ENCODE peak calls at places on chromosomes 5 and 9, in six cellular contexts. O, J, K, I, V and S are unnamed samples.

GRCh38 chr5:59813761-59814562 is 79.6 kb downstream of the PDE4D start:
- DNase-seq in I (peak), V (no peak), O (peak), K (peak), J (peak), S (peak)

GRCh38 chr9:102124465-102124864 is 386.0 kb upstream of the GRIN3A start:
- DNase-seq in I (no peak), J (no peak), K (no peak), O (no peak), V (no peak), S (no peak)

GRCh38 chr5:40796487-40796889 is 1.7 kb downstream of the PRKAA1 start:
- DNase-seq in J (peak), I (no peak), O (no peak), K (no peak), V (no peak), S (peak)

GRCh38 chr5:135434591-135435466 is 12.3 kb downstream of the DCANP1 start:
- DNase-seq in O (no peak), V (no peak), J (no peak), I (peak), K (no peak), S (no peak)

GRCh38 chr9:98833090-98833956 is 25.9 kb downstream of the GALNT12 start:
- DNase-seq in V (no peak), I (no peak), O (no peak), K (peak), J (no peak), S (no peak)

GRCh38 chr9:92634712-92635605 is 35.0 kb downstream of the IPPK start:
- DNase-seq in O (peak), V (peak), J (peak), I (peak), K (peak), S (peak)

GRCh38 chr9:137604345-137605145 is 941 bp upstream of the ARRDC1 start:
- DNase-seq in I (no peak), V (no peak), K (no peak), J (no peak), O (no peak), S (peak)

GRCh38 chr5:156340886-156341285 is 13.9 kb downstream of the SGCD start:
- DNase-seq in K (no peak), O (no peak), I (no peak), V (no peak), J (no peak), S (no peak)

GRCh38 chr9:128362774-128363173 is 8.4 kb upstream of the URM1 start:
- DNase-seq in V (no peak), K (no peak), J (no peak), I (no peak), O (no peak), S (no peak)

GRCh38 chr5:151243564-151243963 is 9.4 kb upstream of the GM2A start:
- DNase-seq in O (no peak), K (no peak), J (no peak), V (no peak), I (no peak), S (no peak)

GRCh38 chr9:128342971-128343680 is 2.8 kb downstream of the SLC27A4 start:
- DNase-seq in I (no peak), K (no peak), O (no peak), V (no peak), J (no peak), S (no peak)

GRCh38 chr9:136740491-136740890 is 2.2 kb downstream of the LCN10 start:
- DNase-seq in K (no peak), O (no peak), V (no peak), J (no peak), I (no peak), S (no peak)

GRCh38 chr5:93359296-93359957 is 221.6 kb downstream of the NR2F1-AS1 start:
- DNase-seq in J (peak), I (no peak), K (no peak), V (no peak), O (no peak), S (no peak)

GRCh38 chr5:149271195-149271716 is 403 bp upstream of the AFAP1L1 start:
- DNase-seq in K (no peak), O (peak), J (peak), V (no peak), I (peak), S (peak)

GRCh38 chr5:17123010-17123409 is 94.4 kb upstream of the BASP1 start:
- DNase-seq in O (no peak), V (no peak), K (no peak), I (no peak), J (no peak), S (no peak)

GRCh38 chr9:117153021-117153420 is 261.8 kb downstream of the ASTN2 start:
- DNase-seq in K (no peak), J (no peak), O (no peak), I (no peak), V (no peak), S (peak)

GRCh38 chr5:120778491-120779293 is 314.6 kb downstream of the PRR16 start:
- DNase-seq in I (no peak), J (no peak), V (no peak), O (no peak), K (no peak), S (no peak)

GRCh38 chr9:81772144-81772543 is 82.8 kb upstream of the TLE1 start:
- DNase-seq in K (no peak), O (no peak), V (no peak), J (peak), I (no peak), S (no peak)

GRCh38 chr5:74093501-74093993 is 467.6 kb downstream of the ARHGEF28 start:
- DNase-seq in I (no peak), K (no peak), J (no peak), O (no peak), V (no peak), S (no peak)

GRCh38 chr9:81814794-81815464 is 113.3 kb upstream of the SPATA31D4 start:
- DNase-seq in I (no peak), O (no peak), V (peak), J (peak), K (no peak), S (no peak)

GRCh38 chr9:121369595-121370265 is at the start of gene STOM:
- DNase-seq in I (peak), O (peak), V (no peak), J (peak), K (no peak), S (no peak)

GRCh38 chr5:120655828-120656435 is 191.8 kb downstream of the PRR16 start:
- DNase-seq in V (no peak), I (peak), K (peak), J (peak), O (peak), S (peak)

GRCh38 chr9:127449332-127449966 is 1.8 kb downstream of the RPL12 start:
- DNase-seq in J (no peak), O (no peak), K (no peak), I (no peak), V (no peak), S (peak)

GRCh38 chr9:2029666-2030170 is 14.6 kb downstream of the SMARCA2 start:
- DNase-seq in O (no peak), I (no peak), K (no peak), J (no peak), V (no peak), S (no peak)

GRCh38 chr5:149422429-149423286 is 43.6 kb upstream of the IL17B start:
- DNase-seq in O (no peak), J (peak), I (peak), V (no peak), K (peak), S (peak)

GRCh38 chr9:87256973-87257372 is 240.7 kb upstream of the DAPK1 start:
- DNase-seq in I (no peak), V (no peak), K (no peak), O (no peak), J (no peak), S (no peak)

GRCh38 chr5:25544652-25545249 is 900.0 kb upstream of the CDH10 start:
- DNase-seq in J (no peak), K (peak), V (peak), O (peak), I (peak), S (peak)

GRCh38 chr5:124649548-124650501 is 96.6 kb downstream of the ZNF608 start:
- DNase-seq in V (peak), K (peak), I (no peak), J (peak), O (no peak), S (peak)

GRCh38 chr9:92668746-92669526 is 995 bp downstream of the IPPK start:
- DNase-seq in J (peak), I (peak), O (peak), V (no peak), K (peak), S (peak)

GRCh38 chr5:180777475-180777874 is 25.1 kb downstream of the MGAT1 start:
- DNase-seq in J (no peak), V (no peak), I (no peak), K (no peak), O (no peak), S (no peak)

GRCh38 chr9:133563286-133564213 is 29.0 kb downstream of the ADAMTSL2 start:
- DNase-seq in K (peak), V (no peak), O (no peak), J (no peak), I (no peak), S (no peak)

GRCh38 chr9:98455256-98455956 is 200.0 kb upstream of the TBC1D2 start:
- DNase-seq in I (no peak), O (no peak), J (no peak), V (no peak), K (no peak), S (no peak)

GRCh38 chr9:83334320-83334719 is 203.9 kb downstream of the FRMD3 start:
- DNase-seq in I (peak), K (peak), J (peak), V (peak), O (peak), S (peak)

GRCh38 chr5:135450328-135450727 is 1.8 kb downstream of the TIFAB start:
- DNase-seq in I (peak), V (no peak), O (no peak), K (peak), J (no peak), S (no peak)

GRCh38 chr5:14179446-14179845 is 36.3 kb downstream of the TRIO start:
- DNase-seq in O (no peak), I (no peak), K (no peak), V (no peak), J (no peak), S (no peak)

GRCh38 chr5:170920196-170920595 is 58.4 kb downstream of the RANBP17 start:
- DNase-seq in O (no peak), K (no peak), V (no peak), J (no peak), I (no peak), S (no peak)

DNA sequence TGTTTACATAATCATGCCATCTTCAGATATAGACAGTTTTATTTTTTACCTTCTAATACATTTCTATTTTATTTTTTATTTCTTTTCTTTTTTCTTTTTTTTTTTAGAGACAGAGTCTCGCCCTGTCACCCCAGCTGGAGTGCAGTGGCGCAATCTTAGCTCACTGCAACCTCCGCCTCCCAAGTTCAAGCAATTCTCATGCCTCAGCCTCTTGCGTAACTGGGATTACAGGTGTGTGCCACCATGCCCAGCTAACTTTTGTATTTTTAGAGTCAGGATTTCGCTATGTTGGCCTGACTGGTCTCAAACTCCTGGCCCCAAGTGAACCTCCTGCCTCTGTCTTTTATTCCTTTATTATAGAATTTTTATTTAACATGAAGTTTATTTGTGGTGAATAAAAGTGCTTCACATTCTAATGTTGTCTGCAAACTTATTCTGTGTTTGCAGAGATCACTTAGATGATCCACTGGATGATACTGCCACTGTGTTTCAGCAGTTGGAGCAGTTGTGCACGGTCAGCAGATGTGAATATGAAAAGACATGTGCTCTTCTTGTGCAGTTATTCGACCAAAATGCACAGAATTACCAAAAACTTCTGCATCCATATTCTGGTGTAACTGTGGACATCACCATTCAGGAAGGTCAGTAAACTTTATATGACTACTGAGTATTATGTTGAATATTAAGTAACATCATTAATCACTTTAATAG is 62.2 kb downstream of the RANBP17 start:
- DNase-seq in V (no peak), K (no peak), O (no peak), I (no peak), J (no peak), S (no peak)
- TF ChIP-seq MYC in V (no peak), K (no peak), O (no peak), I (no peak), J (no peak), S (no peak)

GRCh38 chr9:110217656-110218099 is 9.7 kb upstream of the C9orf152 start:
- DNase-seq in O (no peak), V (no peak), I (peak), J (peak), K (no peak), S (peak)
- TF ChIP-seq MAX in O (no peak), V (no peak), I (no peak), J (no peak), K (no peak), S (no peak)

GRCh38 chr5:139657363-139658321 is 9.5 kb downstream of the CXXC5 start:
- DNase-seq in O (no peak), K (no peak), V (no peak), J (no peak), I (no peak), S (peak)

GRCh38 chr5:139653616-139654015 is 5.5 kb downstream of the CXXC5 start:
- DNase-seq in J (no peak), V (no peak), O (no peak), I (no peak), K (no peak), S (no peak)

GRCh38 chr5:139654875-139655491 is 6.8 kb downstream of the CXXC5 start:
- DNase-seq in V (no peak), I (no peak), J (no peak), K (no peak), O (no peak), S (no peak)

GRCh38 chr5:139654464-139654863 is 6.3 kb downstream of the CXXC5 start:
- DNase-seq in I (no peak), V (no peak), J (no peak), O (no peak), K (no peak), S (no peak)

DNA sequence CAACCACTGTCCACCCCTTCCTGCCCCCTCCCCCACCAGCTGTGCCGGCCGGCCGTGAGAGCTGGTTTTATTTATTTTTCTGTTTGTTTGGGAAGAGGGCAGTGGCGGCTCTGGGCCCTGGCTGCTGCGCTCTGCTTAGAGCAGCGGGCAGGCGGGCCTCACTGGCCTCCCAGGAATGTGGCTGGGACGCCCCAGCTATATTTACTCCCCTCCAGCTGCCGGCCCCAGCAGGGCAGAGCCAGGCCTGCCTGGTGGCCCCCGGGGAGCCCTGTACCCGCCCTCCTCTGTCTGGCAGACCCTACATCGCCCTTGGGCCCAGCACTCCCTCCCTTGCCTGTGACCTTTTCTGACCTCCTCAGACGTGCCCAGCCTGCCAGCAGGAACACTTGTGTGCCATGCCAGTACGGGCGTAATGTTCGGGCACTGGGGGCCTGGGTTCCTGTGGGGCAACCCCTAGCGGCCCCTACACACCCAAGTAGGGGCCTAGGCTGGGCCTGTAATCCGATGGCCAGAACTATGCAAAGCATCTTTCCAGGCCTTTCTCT is 7.7 kb downstream of the CXXC5 start:
- DNase-seq in J (no peak), I (peak), K (no peak), V (no peak), O (no peak), S (no peak)
- TF ChIP-seq MYC in J (no peak), I (no peak), K (no peak), V (no peak), O (no peak), S (no peak)

DNA sequence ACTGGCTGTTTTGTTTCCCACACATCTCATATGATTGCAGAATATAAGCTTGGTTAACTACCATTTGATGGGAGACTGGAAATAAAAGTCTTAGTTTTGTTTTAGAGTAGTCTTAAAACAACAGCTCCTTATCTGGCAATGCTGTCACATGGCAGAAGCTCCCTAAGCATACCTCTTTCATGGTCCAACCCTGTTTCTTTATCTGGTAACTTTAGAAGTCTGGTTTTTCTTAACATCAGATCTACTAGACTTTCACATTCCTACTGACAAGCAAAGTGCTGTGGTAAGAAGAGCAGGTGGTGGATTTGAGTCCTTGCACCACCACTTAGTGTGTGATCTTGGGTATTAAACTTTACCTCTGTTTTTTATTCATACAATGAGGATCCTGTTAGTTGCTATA is 25.2 kb downstream of the XRCC4 start:
- DNase-seq in J (no peak), O (no peak), K (no peak), I (no peak), V (no peak), S (no peak)
- TF ChIP-seq MAX in J (no peak), O (no peak), K (no peak), I (no peak), V (no peak), S (no peak)

DNA sequence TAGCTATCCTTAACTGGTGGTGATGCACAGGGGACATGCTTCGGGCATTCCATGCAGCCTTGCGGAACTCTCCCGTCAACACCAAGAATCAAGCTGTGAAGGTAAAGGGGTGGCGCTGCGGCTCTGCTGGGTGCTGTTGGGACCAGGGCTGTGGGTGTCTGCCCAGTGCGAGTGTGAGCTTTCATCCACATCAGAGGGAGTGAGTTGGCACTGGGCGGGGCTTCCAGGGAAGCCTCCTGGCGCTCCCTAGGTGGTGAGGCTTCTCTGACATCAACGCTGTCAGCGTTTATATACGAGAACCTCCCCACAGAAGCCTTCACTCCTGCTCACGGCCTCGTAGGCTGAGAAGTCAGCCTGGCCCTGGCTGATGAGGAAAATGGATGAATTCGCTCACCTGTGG is 11.7 kb downstream of the ARPC5L start:
- DNase-seq in O (no peak), J (no peak), V (no peak), I (no peak), K (no peak), S (no peak)
- TF ChIP-seq MYC in O (no peak), J (no peak), V (no peak), I (no peak), K (no peak), S (no peak)

DNA sequence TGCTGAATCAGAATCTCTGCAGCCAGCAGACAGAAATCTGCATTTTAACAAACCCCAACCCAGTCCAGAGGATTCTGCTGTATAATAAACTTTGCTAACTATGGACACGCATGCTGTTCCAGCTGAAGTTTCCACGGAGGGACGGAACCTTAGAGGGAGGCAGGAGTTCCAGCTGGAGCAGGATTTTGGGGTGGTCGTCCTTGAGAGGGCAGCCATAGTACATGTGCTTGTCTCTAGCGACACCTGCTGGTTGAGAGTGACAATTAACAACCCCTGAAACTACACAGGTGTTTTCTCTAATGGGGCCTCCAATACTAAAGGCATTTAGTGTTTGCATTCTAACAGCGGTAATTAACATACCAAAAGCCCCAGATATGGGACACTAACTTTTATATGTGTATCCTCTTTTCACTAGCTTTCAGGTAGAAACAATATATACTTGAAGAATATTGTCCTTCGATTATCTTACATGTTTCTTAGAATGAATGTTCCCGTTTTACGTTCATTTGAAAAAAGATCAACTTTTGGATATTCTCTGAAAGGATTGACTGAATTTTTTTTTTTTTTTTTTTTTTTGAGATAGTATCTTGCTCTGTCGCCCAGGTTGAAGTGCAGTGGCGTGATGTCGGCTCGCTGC is 32.4 kb upstream of the FSD1L start:
- DNase-seq in K (peak), J (peak), I (peak), O (peak), V (no peak), S (peak)
- TF ChIP-seq MAX in K (no peak), J (peak), I (no peak), O (no peak), V (no peak), S (peak)

GRCh38 chr9:15935661-15936315 is 382.9 kb downstream of the CCDC171 start:
- DNase-seq in K (no peak), O (no peak), I (no peak), J (no peak), V (no peak), S (no peak)
- TF ChIP-seq MYC in K (no peak), O (no peak), I (no peak), J (no peak), V (no peak), S (no peak)

GRCh38 chr9:34025811-34026210 is 22.9 kb downstream of the UBAP2 start:
- DNase-seq in K (no peak), V (no peak), I (no peak), O (no peak), J (no peak), S (no peak)

GRCh38 chr9:34027845-34028574 is 20.7 kb downstream of the UBAP2 start:
- DNase-seq in K (no peak), J (no peak), V (no peak), O (no peak), I (no peak), S (no peak)

DNA sequence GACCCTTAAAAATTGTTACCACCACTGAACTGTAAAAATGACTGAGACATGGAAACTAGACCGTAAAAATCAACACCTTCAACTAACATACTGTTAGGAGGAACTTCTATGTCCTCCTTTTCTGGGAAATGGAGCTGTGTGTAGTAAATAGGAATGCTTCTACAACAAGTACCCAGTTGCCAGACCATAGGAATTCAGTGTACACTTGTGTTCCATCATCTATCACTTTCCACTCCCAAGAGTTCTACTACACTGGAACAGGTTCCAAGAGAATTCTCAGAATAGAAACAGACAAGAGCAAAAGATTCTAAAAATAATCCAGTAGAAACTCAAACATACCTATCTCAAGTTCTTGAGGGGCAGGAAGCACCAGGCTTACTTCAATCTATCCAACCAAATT is 23.6 kb downstream of the UBAP2 start:
- DNase-seq in O (no peak), J (no peak), K (no peak), V (no peak), I (no peak), S (no peak)
- TF ChIP-seq MAX in O (no peak), J (no peak), K (no peak), V (no peak), I (no peak), S (no peak)